ENCODE peak calls at places on chromosomes 5 and 9, in seven cellular contexts. One of them, this sample, is unnamed.

GRCh38 chr5:43193171-43193951 is 1.3 kb downstream of the NIM1K start:
- DNase-seq in SJSA1: peak
- DNase-seq in astrocyte: peak
- DNase-seq in heart right ventricle: no peak
- DNase-seq in left ventricle myocardium inferior: no peak
- DNase-seq in neuronal stem cell: peak
- DNase-seq in WERI-Rb-1: no peak
- DNase-seq in this sample: no peak

GRCh38 chr5:33379757-33380156 is 61.0 kb upstream of the TARS1 start:
- DNase-seq in left ventricle myocardium inferior: no peak
- DNase-seq in heart right ventricle: no peak
- DNase-seq in SJSA1: peak
- DNase-seq in neuronal stem cell: peak
- DNase-seq in astrocyte: no peak
- DNase-seq in WERI-Rb-1: peak
- DNase-seq in this sample: no peak

GRCh38 chr5:60271517-60271916 is 378.0 kb upstream of the PDE4D start:
- DNase-seq in left ventricle myocardium inferior: no peak
- DNase-seq in SJSA1: no peak
- DNase-seq in neuronal stem cell: no peak
- DNase-seq in astrocyte: peak
- DNase-seq in heart right ventricle: no peak
- DNase-seq in WERI-Rb-1: no peak
- DNase-seq in this sample: no peak

GRCh38 chr5:111278824-111279504 is 54.8 kb downstream of the CAMK4 start:
- DNase-seq in left ventricle myocardium inferior: peak
- DNase-seq in heart right ventricle: peak
- DNase-seq in SJSA1: peak
- DNase-seq in astrocyte: no peak
- DNase-seq in neuronal stem cell: peak
- DNase-seq in WERI-Rb-1: peak
- DNase-seq in this sample: no peak

GRCh38 chr5:96595300-96596090 is 66.7 kb upstream of the CAST start:
- DNase-seq in heart right ventricle: no peak
- DNase-seq in left ventricle myocardium inferior: no peak
- DNase-seq in neuronal stem cell: no peak
- DNase-seq in SJSA1: no peak
- DNase-seq in astrocyte: no peak
- DNase-seq in WERI-Rb-1: no peak
- DNase-seq in this sample: no peak

GRCh38 chr9:101912698-101913097 is 174.3 kb upstream of the GRIN3A start:
- DNase-seq in left ventricle myocardium inferior: no peak
- DNase-seq in SJSA1: no peak
- DNase-seq in neuronal stem cell: no peak
- DNase-seq in WERI-Rb-1: no peak
- DNase-seq in astrocyte: no peak
- DNase-seq in heart right ventricle: no peak
- DNase-seq in this sample: no peak

GRCh38 chr5:74233571-74233970 is 407.0 kb downstream of the ENC1 start:
- DNase-seq in astrocyte: peak
- DNase-seq in WERI-Rb-1: no peak
- DNase-seq in SJSA1: peak
- DNase-seq in neuronal stem cell: no peak
- DNase-seq in left ventricle myocardium inferior: no peak
- DNase-seq in heart right ventricle: no peak
- DNase-seq in this sample: no peak

GRCh38 chr9:97419315-97419867 is 7.5 kb downstream of the TDRD7 start:
- DNase-seq in heart right ventricle: no peak
- DNase-seq in neuronal stem cell: no peak
- DNase-seq in SJSA1: peak
- DNase-seq in astrocyte: peak
- DNase-seq in left ventricle myocardium inferior: no peak
- DNase-seq in WERI-Rb-1: no peak
- DNase-seq in this sample: no peak

GRCh38 chr9:112443200-112443599 is 43.4 kb upstream of the KIAA1958 start:
- DNase-seq in left ventricle myocardium inferior: no peak
- DNase-seq in WERI-Rb-1: peak
- DNase-seq in heart right ventricle: no peak
- DNase-seq in astrocyte: no peak
- DNase-seq in SJSA1: no peak
- DNase-seq in neuronal stem cell: no peak
- DNase-seq in this sample: no peak

GRCh38 chr9:15873573-15874177 is 320.8 kb downstream of the CCDC171 start:
- DNase-seq in SJSA1: peak
- DNase-seq in WERI-Rb-1: no peak
- DNase-seq in neuronal stem cell: peak
- DNase-seq in left ventricle myocardium inferior: no peak
- DNase-seq in astrocyte: peak
- DNase-seq in heart right ventricle: no peak
- DNase-seq in this sample: no peak

DNA sequence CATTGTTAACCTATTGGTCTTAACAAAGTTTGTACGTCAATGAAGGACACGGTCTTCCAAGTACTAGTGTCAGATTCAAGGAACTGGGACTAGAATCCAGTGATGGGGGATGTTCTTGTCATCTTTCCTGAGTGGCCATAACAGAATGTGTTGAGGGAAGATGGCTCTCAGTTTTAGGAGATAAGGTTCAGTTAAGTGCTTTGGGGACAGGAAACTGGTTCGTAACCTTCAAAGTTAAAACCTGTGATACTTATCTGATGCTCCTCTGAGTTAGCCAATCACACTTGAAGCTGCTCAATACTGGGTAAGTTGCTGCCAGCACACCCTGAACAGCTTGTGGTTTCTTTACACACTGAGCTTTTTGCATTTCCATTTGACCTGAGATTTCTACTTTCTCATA is 64.4 kb downstream of the PIK3R1 start:
- DNase-seq in SJSA1: no peak
- DNase-seq in neuronal stem cell: no peak
- DNase-seq in heart right ventricle: no peak
- DNase-seq in astrocyte: no peak
- DNase-seq in left ventricle myocardium inferior: no peak
- DNase-seq in WERI-Rb-1: no peak
- DNase-seq in this sample: no peak
- H3K27ac ChIP-seq in SJSA1: no peak
- H3K27ac ChIP-seq in neuronal stem cell: no peak
- H3K27ac ChIP-seq in heart right ventricle: peak
- H3K27ac ChIP-seq in astrocyte: no peak
- H3K27ac ChIP-seq in left ventricle myocardium inferior: peak
- H3K27ac ChIP-seq in WERI-Rb-1: no peak
- H3K27ac ChIP-seq in this sample: no peak

GRCh38 chr9:123338710-123339665 is 17.0 kb upstream of the CRB2 start:
- DNase-seq in left ventricle myocardium inferior: peak
- DNase-seq in neuronal stem cell: no peak
- DNase-seq in SJSA1: no peak
- DNase-seq in astrocyte: peak
- DNase-seq in WERI-Rb-1: no peak
- DNase-seq in heart right ventricle: peak
- DNase-seq in this sample: no peak
- H3K27ac ChIP-seq in left ventricle myocardium inferior: peak
- H3K27ac ChIP-seq in neuronal stem cell: no peak
- H3K27ac ChIP-seq in SJSA1: no peak
- H3K27ac ChIP-seq in astrocyte: no peak
- H3K27ac ChIP-seq in WERI-Rb-1: no peak
- H3K27ac ChIP-seq in heart right ventricle: peak
- H3K27ac ChIP-seq in this sample: no peak

GRCh38 chr5:158977642-158978041 is 122.1 kb downstream of the EBF1 start:
- DNase-seq in left ventricle myocardium inferior: no peak
- DNase-seq in heart right ventricle: no peak
- DNase-seq in WERI-Rb-1: no peak
- DNase-seq in astrocyte: no peak
- DNase-seq in neuronal stem cell: no peak
- DNase-seq in SJSA1: peak
- DNase-seq in this sample: no peak
- H3K27ac ChIP-seq in left ventricle myocardium inferior: peak
- H3K27ac ChIP-seq in heart right ventricle: peak
- H3K27ac ChIP-seq in WERI-Rb-1: no peak
- H3K27ac ChIP-seq in astrocyte: peak
- H3K27ac ChIP-seq in neuronal stem cell: no peak
- H3K27ac ChIP-seq in SJSA1: peak
- H3K27ac ChIP-seq in this sample: no peak

GRCh38 chr5:14452685-14453084 is 128.9 kb upstream of the OTULINL start:
- DNase-seq in left ventricle myocardium inferior: no peak
- DNase-seq in neuronal stem cell: no peak
- DNase-seq in WERI-Rb-1: no peak
- DNase-seq in heart right ventricle: no peak
- DNase-seq in astrocyte: peak
- DNase-seq in SJSA1: peak
- DNase-seq in this sample: no peak
- H3K27ac ChIP-seq in left ventricle myocardium inferior: peak
- H3K27ac ChIP-seq in neuronal stem cell: no peak
- H3K27ac ChIP-seq in WERI-Rb-1: no peak
- H3K27ac ChIP-seq in heart right ventricle: peak
- H3K27ac ChIP-seq in astrocyte: peak
- H3K27ac ChIP-seq in SJSA1: peak
- H3K27ac ChIP-seq in this sample: no peak

GRCh38 chr5:40682431-40683017 is 2.8 kb downstream of the PTGER4 start:
- DNase-seq in astrocyte: no peak
- DNase-seq in left ventricle myocardium inferior: no peak
- DNase-seq in neuronal stem cell: no peak
- DNase-seq in SJSA1: no peak
- DNase-seq in heart right ventricle: no peak
- DNase-seq in WERI-Rb-1: no peak
- DNase-seq in this sample: no peak
- H3K27ac ChIP-seq in astrocyte: no peak
- H3K27ac ChIP-seq in left ventricle myocardium inferior: peak
- H3K27ac ChIP-seq in neuronal stem cell: no peak
- H3K27ac ChIP-seq in SJSA1: no peak
- H3K27ac ChIP-seq in heart right ventricle: peak
- H3K27ac ChIP-seq in WERI-Rb-1: no peak
- H3K27ac ChIP-seq in this sample: peak

DNA sequence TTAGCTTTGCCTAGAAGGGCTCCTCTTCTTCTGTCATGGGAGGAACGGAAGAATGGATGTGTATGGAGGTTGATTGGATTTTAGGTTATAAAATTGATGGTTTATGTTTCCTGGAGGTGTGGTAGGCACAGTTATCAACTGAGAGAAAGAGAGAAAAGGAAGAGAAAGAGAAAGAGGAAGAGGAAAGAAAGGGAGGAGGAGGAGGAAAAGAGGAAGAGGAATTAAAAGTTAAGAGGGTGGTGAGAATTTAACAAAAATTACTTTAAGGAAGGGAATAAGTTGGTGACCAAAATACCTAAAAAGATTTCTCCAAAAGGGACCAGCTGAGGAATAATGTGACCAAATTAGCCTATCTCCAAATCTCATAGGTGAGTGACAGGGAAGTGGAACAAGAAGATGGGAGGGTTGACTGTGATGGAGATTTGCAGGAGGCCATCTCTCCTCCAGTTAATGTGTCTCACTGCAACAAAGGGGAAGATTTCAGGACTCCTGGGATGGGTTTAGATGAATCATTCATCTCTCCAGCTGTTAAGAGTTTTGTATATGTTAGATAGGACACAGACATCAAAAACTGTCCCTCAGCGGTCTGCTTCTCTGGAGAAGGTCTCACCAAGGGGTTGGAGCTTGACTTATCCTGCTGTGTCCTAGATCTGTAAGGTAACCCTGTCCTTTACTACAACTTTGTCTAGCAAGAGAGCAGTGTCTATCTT is 76.0 kb upstream of the TMC1 start:
- DNase-seq in WERI-Rb-1: no peak
- DNase-seq in left ventricle myocardium inferior: no peak
- DNase-seq in astrocyte: no peak
- DNase-seq in SJSA1: no peak
- DNase-seq in heart right ventricle: no peak
- DNase-seq in neuronal stem cell: no peak
- DNase-seq in this sample: no peak
- H3K27ac ChIP-seq in WERI-Rb-1: no peak
- H3K27ac ChIP-seq in left ventricle myocardium inferior: no peak
- H3K27ac ChIP-seq in astrocyte: no peak
- H3K27ac ChIP-seq in SJSA1: no peak
- H3K27ac ChIP-seq in heart right ventricle: no peak
- H3K27ac ChIP-seq in neuronal stem cell: no peak
- H3K27ac ChIP-seq in this sample: no peak